ENCODE peak calls at places on chromosome 10, in five cellular contexts. F is right atrium auricular region, D is ovary, P is tibial nerve, N is A673. W is an unnamed sample.

GRCh38 chr10:7908541-7909210 is 90.4 kb downstream of the TAF3 start:
- DNase-seq in F (no peak), D (no peak), P (no peak), N (no peak), W (no peak)

GRCh38 chr10:119439922-119440321 is 102.6 kb downstream of the RGS10 start:
- DNase-seq in F (no peak), D (no peak), P (no peak), N (no peak), W (no peak)

GRCh38 chr10:6423004-6423403 is 157.1 kb downstream of the PRKCQ start:
- DNase-seq in F (no peak), D (no peak), P (no peak), N (no peak), W (no peak)

GRCh38 chr10:95277201-95277570 is 13.6 kb downstream of the PDLIM1 start:
- DNase-seq in F (no peak), D (no peak), P (no peak), N (no peak), W (no peak)

GRCh38 chr10:114876602-114877300 is 55.2 kb downstream of the FHIP2A start:
- DNase-seq in F (peak; percentile 73), D (peak; percentile 81), P (peak; percentile 46), N (peak; percentile 80), W (peak; percentile 48)

GRCh38 chr10:68301790-68302502 is 29.9 kb upstream of the HNRNPH3 start:
- DNase-seq in F (no peak), D (no peak), P (no peak), N (peak; percentile 78), W (no peak)

GRCh38 chr10:6124666-6125065 is 35.8 kb downstream of the RBM17 start:
- DNase-seq in F (no peak), D (no peak), P (peak; percentile 50), N (peak; percentile 67), W (peak; percentile 48)

GRCh38 chr10:16891375-16892313 is 74.4 kb upstream of the RSU1 start:
- DNase-seq in F (peak; percentile 77), D (peak; percentile 79), P (peak; percentile 64), N (peak; percentile 77), W (peak; percentile 68)

GRCh38 chr10:130138479-130138866 is 2.3 kb downstream of the GLRX3 start:
- DNase-seq in F (no peak), D (no peak), P (no peak), N (no peak), W (no peak)

GRCh38 chr10:4057725-4058513 is 272.9 kb upstream of the KLF6 start:
- DNase-seq in F (no peak), D (no peak), P (no peak), N (peak; percentile 62), W (no peak)

GRCh38 chr10:96619803-96620773 is 33.3 kb upstream of the TM9SF3 start:
- DNase-seq in F (no peak), D (no peak), P (no peak), N (no peak), W (no peak)

GRCh38 chr10:131856441-131857094 is 44.2 kb upstream of the PPP2R2D start:
- DNase-seq in F (no peak), D (no peak), P (no peak), N (no peak), W (no peak)

GRCh38 chr10:121158988-121159579 is 307.9 kb downstream of the WDR11 start:
- DNase-seq in F (no peak), D (no peak), P (no peak), N (no peak), W (no peak)

GRCh38 chr10:4399571-4399970 is 426.4 kb upstream of the AKR1E2 start:
- DNase-seq in F (no peak), D (no peak), P (no peak), N (no peak), W (no peak)

GRCh38 chr10:3935141-3935540 is 150.1 kb upstream of the KLF6 start:
- DNase-seq in F (peak; percentile 77), D (peak; percentile 67), P (peak; percentile 35), N (no peak), W (no peak)

GRCh38 chr10:132451506-132452215 is 54.7 kb downstream of the PWWP2B start:
- DNase-seq in F (no peak), D (no peak), P (no peak), N (no peak), W (no peak)

GRCh38 chr10:50577681-50578350 is 45.9 kb downstream of the SGMS1 start:
- DNase-seq in F (no peak), D (no peak), P (peak; percentile 30), N (no peak), W (no peak)

GRCh38 chr10:29627201-29628105 is 7.3 kb downstream of the SVIL start:
- DNase-seq in F (no peak), D (no peak), P (no peak), N (peak; percentile 32), W (no peak)

GRCh38 chr10:124155781-124156401 is 62.5 kb upstream of the CHST15 start:
- DNase-seq in F (no peak), D (peak; percentile 65), P (no peak), N (no peak), W (peak; percentile 32)

GRCh38 chr10:131726460-131726861 is 174.3 kb upstream of the PPP2R2D start:
- DNase-seq in F (no peak), D (peak; percentile 49), P (peak; percentile 61), N (peak; percentile 79), W (peak; percentile 55)

GRCh38 chr10:116080553-116080952 is 192.5 kb downstream of the GFRA1 start:
- DNase-seq in F (no peak), D (no peak), P (no peak), N (no peak), W (no peak)

GRCh38 chr10:101066890-101067355 is 5.1 kb downstream of the KAZALD1 start:
- DNase-seq in F (no peak), D (no peak), P (no peak), N (no peak), W (no peak)

GRCh38 chr10:5534051-5534821 is 9.5 kb downstream of the CALML3 start:
- DNase-seq in F (no peak), D (no peak), P (no peak), N (no peak), W (no peak)

GRCh38 chr10:48509974-48510692 is 94.7 kb downstream of the ARHGAP22 start:
- DNase-seq in F (no peak), D (no peak), P (no peak), N (peak; percentile 46), W (no peak)

GRCh38 chr10:14889318-14889717 is 10.7 kb downstream of the SUV39H2 start:
- DNase-seq in F (no peak), D (no peak), P (no peak), N (peak; percentile 12), W (no peak)

GRCh38 chr10:77498829-77499228 is 138.8 kb downstream of the KCNMA1 start:
- DNase-seq in F (no peak), D (no peak), P (no peak), N (no peak), W (no peak)

GRCh38 chr10:85612378-85612775 is 754.2 kb downstream of the GRID1 start:
- DNase-seq in F (no peak), D (no peak), P (no peak), N (no peak), W (no peak)

GRCh38 chr10:34539533-34540315 is 275.4 kb downstream of the PARD3 start:
- DNase-seq in F (no peak), D (peak; percentile 36), P (no peak), N (no peak), W (no peak)

GRCh38 chr10:33955676-33956075 is 621.2 kb upstream of the NRP1 start:
- DNase-seq in F (no peak), D (no peak), P (no peak), N (no peak), W (no peak)

GRCh38 chr10:26479766-26480492 is 41.8 kb downstream of the APBB1IP start:
- DNase-seq in F (no peak), D (no peak), P (no peak), N (no peak), W (no peak)

DNA sequence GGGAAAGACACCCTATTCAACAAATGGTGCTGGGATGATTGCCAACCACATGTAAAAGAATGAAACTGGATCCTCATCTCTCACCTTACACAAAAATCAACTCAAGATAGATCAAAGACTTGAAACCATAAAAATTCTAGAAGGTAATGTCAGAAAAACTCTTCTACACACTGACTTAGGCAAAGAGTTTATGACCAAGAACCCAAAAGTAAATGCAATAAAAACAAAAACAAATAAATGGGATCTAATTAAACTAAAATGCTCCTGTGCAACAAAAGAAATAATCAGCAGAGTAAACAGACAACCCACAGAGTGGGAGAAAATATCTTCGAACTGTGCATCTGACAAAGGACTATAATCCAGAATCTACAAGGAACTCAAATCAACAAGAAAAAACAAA is 504.2 kb upstream of the MBL2 start:
- DNase-seq in F (no peak), D (no peak), P (no peak), N (no peak), W (no peak)
- H3K4me3 ChIP-seq in F (no peak overlapping the region), D (no peak overlapping the region), P (no peak overlapping the region), N (no peak overlapping the region), W (no peak overlapping the region)

DNA sequence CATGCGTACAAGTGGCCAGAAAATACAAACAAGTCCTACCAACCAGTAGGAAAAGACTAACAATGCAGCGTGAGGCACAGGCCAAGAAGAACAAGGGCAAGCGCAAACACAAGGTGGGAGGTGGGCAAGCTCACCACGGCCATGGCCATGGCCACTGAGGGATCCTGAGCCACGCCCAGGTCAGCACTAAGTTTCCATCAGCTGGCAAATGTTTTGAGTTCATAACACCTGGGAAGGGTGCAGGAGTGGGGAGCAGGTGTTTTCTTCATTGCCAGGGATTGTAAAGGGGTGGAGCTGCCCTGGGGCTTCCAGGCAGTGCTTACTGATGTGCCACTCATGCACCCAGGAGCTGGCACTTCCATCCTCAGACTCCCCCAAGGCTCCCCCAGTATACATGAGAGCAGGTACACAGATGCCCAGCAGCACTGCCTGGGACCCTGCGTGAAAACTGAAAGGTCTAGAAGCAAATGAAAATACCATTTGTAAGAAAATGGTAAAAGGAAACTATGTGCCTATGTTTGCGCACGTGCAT is 139.2 kb upstream of the RET start:
- DNase-seq in F (peak; percentile 26), D (no peak), P (no peak), N (no peak), W (no peak)
- H3K4me1 ChIP-seq in F (no peaks in the 10 kb centered on the region), D (no peaks in the 10 kb centered on the region), P (peaks cover 15% of the 10 kb centered on the region), N (peaks cover 8% of the 10 kb centered on the region), W (peaks cover 13% of the 10 kb centered on the region)

GRCh38 chr10:871951-872403 is 59.5 kb downstream of the LARP4B start:
- DNase-seq in F (no peak), D (no peak), P (no peak), N (no peak), W (no peak)

GRCh38 chr10:870564-871166 is 60.8 kb downstream of the LARP4B start:
- DNase-seq in F (no peak), D (no peak), P (no peak), N (no peak), W (no peak)

GRCh38 chr10:869171-869570 is 62.3 kb downstream of the LARP4B start:
- DNase-seq in F (no peak), D (no peak), P (no peak), N (no peak), W (no peak)

GRCh38 chr10:876442-876841 is 55.1 kb downstream of the LARP4B start:
- DNase-seq in F (no peak), D (no peak), P (no peak), N (no peak), W (no peak)

GRCh38 chr10:873020-873419 is 58.5 kb downstream of the LARP4B start:
- DNase-seq in F (no peak), D (no peak), P (no peak), N (no peak), W (peak; percentile 29)
- H3K4me3 ChIP-seq in F (no peak overlapping the region), D (no peak overlapping the region), P (no peak overlapping the region), N (no peak overlapping the region), W (peak overlapping the region; percentile 63)

DNA sequence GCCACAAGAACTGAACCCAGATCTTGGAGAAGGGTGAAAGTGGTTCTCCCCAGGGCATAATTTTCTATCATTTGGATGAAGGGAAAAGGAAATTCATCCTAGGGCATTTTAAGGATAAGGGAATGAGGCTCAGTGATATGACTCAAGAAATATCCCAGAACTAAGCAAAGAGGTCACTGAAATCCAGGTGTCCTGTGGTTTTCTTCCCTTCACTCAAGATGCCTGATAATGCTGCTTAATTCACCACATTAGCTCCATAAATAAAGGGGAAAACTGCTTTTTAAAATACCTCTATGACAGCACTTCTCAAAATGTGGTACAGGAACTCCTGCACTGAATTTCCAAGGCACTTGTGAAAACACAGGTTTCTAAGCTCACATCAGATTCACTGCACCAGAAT is 2.7 kb downstream of the IFIT3 start:
- DNase-seq in F (no peak), D (no peak), P (no peak), N (no peak), W (no peak)
- H3K4me1 ChIP-seq in F (no peaks in the 10 kb centered on the region), D (peaks cover 28% of the 10 kb centered on the region), P (peaks cover 80% of the 10 kb centered on the region), N (peaks cover 34% of the 10 kb centered on the region), W (peaks cover 81% of the 10 kb centered on the region)